ENCODE peak calls at places on chromosomes 6 and 20, in five cellular contexts. C is PC-9, P is CD14-positive monocyte, W is WTC11, A is DMS153. Q is an unnamed sample.

GRCh38 chr6:26271640-26272090 is 93.3 kb upstream of the BTN3A2 start:
- DNase-seq in C (no peak), P (no peak), W (no peak), A (no peak), Q (no peak)

GRCh38 chr20:13221673-13222318 is 722 bp downstream of the ISM1 start:
- DNase-seq in C (peak), P (no peak), W (peak), A (peak), Q (peak)

GRCh38 chr6:123520208-123520607 is 116.5 kb downstream of the TRDN start:
- DNase-seq in C (no peak), P (no peak), W (no peak), A (no peak), Q (no peak)

GRCh38 chr20:19083136-19083621 is 129.3 kb upstream of the SLC24A3 start:
- DNase-seq in C (no peak), P (no peak), W (no peak), A (no peak), Q (no peak)

GRCh38 chr6:132789398-132789780 is 9.0 kb downstream of the SLC18B1 start:
- DNase-seq in C (no peak), P (no peak), W (no peak), A (no peak), Q (no peak)

GRCh38 chr20:63192721-63193120 is 23.2 kb downstream of the YTHDF1 start:
- DNase-seq in C (no peak), P (no peak), W (no peak), A (no peak), Q (no peak)

GRCh38 chr6:170044836-170045562 is 245.9 kb downstream of the DLL1 start:
- DNase-seq in C (no peak), P (no peak), W (no peak), A (no peak), Q (no peak)

GRCh38 chr6:90003069-90003800 is 109.0 kb downstream of the GJA10 start:
- DNase-seq in C (peak), P (no peak), W (no peak), A (no peak), Q (no peak)

GRCh38 chr6:107386340-107386739 is 73.0 kb downstream of the PDSS2 start:
- DNase-seq in C (no peak), P (no peak), W (no peak), A (no peak), Q (no peak)

GRCh38 chr6:6629416-6629815 is 40.9 kb downstream of the LY86 start:
- DNase-seq in C (no peak), P (no peak), W (no peak), A (no peak), Q (no peak)

GRCh38 chr6:33710296-33711121 is 991 bp downstream of the UQCC2 start:
- DNase-seq in C (no peak), P (no peak), W (no peak), A (peak), Q (no peak)

GRCh38 chr6:46296586-46296985 is 125.8 kb upstream of the ENPP5 start:
- DNase-seq in C (no peak), P (no peak), W (no peak), A (no peak), Q (no peak)

GRCh38 chr6:1162367-1163275 is 149.3 kb upstream of the FOXQ1 start:
- DNase-seq in C (no peak), P (no peak), W (no peak), A (no peak), Q (no peak)

GRCh38 chr20:37524859-37525708 is 2.6 kb downstream of the BLCAP start:
- DNase-seq in C (peak), P (no peak), W (no peak), A (no peak), Q (no peak)

GRCh38 chr6:1070085-1070521 is 241.8 kb upstream of the FOXQ1 start:
- DNase-seq in C (no peak), P (no peak), W (no peak), A (no peak), Q (no peak)

GRCh38 chr20:44360221-44360620 is 4.7 kb downstream of the HNF4A start:
- DNase-seq in C (no peak), P (no peak), W (no peak), A (no peak), Q (no peak)

GRCh38 chr20:59526242-59527225 is 77.8 kb upstream of the PHACTR3 start:
- DNase-seq in C (no peak), P (no peak), W (peak), A (no peak), Q (peak)

GRCh38 chr20:44946266-44946852 is 13.8 kb downstream of the TOMM34 start:
- DNase-seq in C (no peak), P (no peak), W (no peak), A (no peak), Q (no peak)

GRCh38 chr20:62560162-62560561 is 82.1 kb upstream of the SLCO4A1 start:
- DNase-seq in C (no peak), P (no peak), W (no peak), A (no peak), Q (no peak)

GRCh38 chr20:7497985-7498384 is 442.3 kb downstream of the HAO1 start:
- DNase-seq in C (no peak), P (no peak), W (no peak), A (no peak), Q (no peak)

GRCh38 chr20:621115-621756 is 11.1 kb upstream of the TCF15 start:
- DNase-seq in C (no peak), P (no peak), W (no peak), A (no peak), Q (no peak)

GRCh38 chr20:35398660-35399144 is 13.1 kb downstream of the UQCC1 start:
- DNase-seq in C (no peak), P (no peak), W (no peak), A (no peak), Q (no peak)

GRCh38 chr6:42030585-42031506 is 19.5 kb upstream of the TAF8 start:
- DNase-seq in C (peak), P (no peak), W (peak), A (no peak), Q (peak)

GRCh38 chr20:31760457-31761240 is 21.6 kb downstream of the TPX2 start:
- DNase-seq in C (no peak), P (no peak), W (no peak), A (no peak), Q (no peak)

GRCh38 chr6:152170702-152171667 is 363.5 kb downstream of the ESR1 start:
- DNase-seq in C (peak), P (no peak), W (no peak), A (no peak), Q (no peak)

GRCh38 chr20:3661836-3662665 is 1.1 kb downstream of the GFRA4 start:
- DNase-seq in C (no peak), P (no peak), W (no peak), A (no peak), Q (no peak)

GRCh38 chr6:41505084-41506049 is 40.8 kb upstream of the FOXP4 start:
- DNase-seq in C (peak), P (no peak), W (peak), A (no peak), Q (peak)

GRCh38 chr6:32413427-32414047 is 6.6 kb upstream of the BTNL2 start:
- DNase-seq in C (peak), P (peak), W (peak), A (peak), Q (peak)

GRCh38 chr6:151325075-151326050 is 66.0 kb downstream of the ZBTB2 start:
- DNase-seq in C (peak), P (no peak), W (peak), A (no peak), Q (no peak)

GRCh38 chr20:31706607-31707257 is 15.9 kb downstream of the BCL2L1 start:
- DNase-seq in C (no peak), P (no peak), W (no peak), A (no peak), Q (no peak)

GRCh38 chr6:132820629-132821381 is 6.4 kb downstream of the RPS12 start:
- DNase-seq in C (no peak), P (no peak), W (no peak), A (no peak), Q (peak)